ENCODE peak calls at places on chromosome 18, in ten cellular contexts. R is cardiac muscle cell; D is Panc1; L is aorta; M is colonic mucosa; X is CD4-positive, alpha-beta T cell; Q is psoas muscle; H is AG04450; G is MM.1S; C is body of pancreas. T is an unnamed sample.
A peak's percentile ranks its signal among the peaks of the same experiment; 100 is the strongest.

GRCh38 chr18:67265464-67266245 is 250.9 kb downstream of the DSEL start:
- DNase-seq in R (no peak), D (no peak), L (no peak), M (no peak), X (no peak), Q (no peak), H (no peak), G (no peak), C (no peak), T (no peak)

GRCh38 chr18:13264986-13265900 is 46.7 kb downstream of the LDLRAD4 start:
- DNase-seq in R (no peak), D (no peak), L (no peak), M (no peak), X (no peak), Q (no peak), H (no peak), G (no peak), C (no peak), T (no peak)

GRCh38 chr18:13441731-13442130 is 223.2 kb downstream of the LDLRAD4 start:
- DNase-seq in R (no peak), D (no peak), L (no peak), M (no peak), X (no peak), Q (peak; percentile 2), H (no peak), G (no peak), C (no peak), T (no peak)

GRCh38 chr18:46772396-46772795 is 15.5 kb upstream of the ST8SIA5 start:
- DNase-seq in R (no peak), D (no peak), L (no peak), M (no peak), X (no peak), Q (no peak), H (no peak), G (no peak), C (no peak), T (peak; percentile 53)

GRCh38 chr18:21612125-21613100 is at the start of gene SNRPD1:
- DNase-seq in R (peak; percentile 93), D (peak; percentile 64), L (peak; percentile 92), M (peak; percentile 92), X (peak; percentile 86), Q (peak; percentile 93), H (peak; percentile 77), G (peak; percentile 95), C (peak; percentile 84), T (peak; percentile 97)

GRCh38 chr18:55877321-55877720 is 289.3 kb upstream of the TCF4 start:
- DNase-seq in R (no peak), D (no peak), L (no peak), M (no peak), X (no peak), Q (no peak), H (no peak), G (no peak), C (no peak), T (no peak)

GRCh38 chr18:79926306-79926705 is 25.1 kb downstream of the SLC66A2 start:
- DNase-seq in R (no peak), D (no peak), L (peak; percentile 35), M (peak; percentile 15), X (no peak), Q (peak; percentile 43), H (no peak), G (no peak), C (no peak), T (no peak)

GRCh38 chr18:7725897-7726296 is 158.8 kb downstream of the PTPRM start:
- DNase-seq in R (no peak), D (no peak), L (no peak), M (no peak), X (no peak), Q (no peak), H (no peak), G (no peak), C (no peak), T (no peak)

GRCh38 chr18:37207343-37207742 is 358.3 kb downstream of the CELF4 start:
- DNase-seq in R (no peak), D (no peak), L (no peak), M (no peak), X (no peak), Q (no peak), H (no peak), G (no peak), C (no peak), T (peak; percentile 41)

GRCh38 chr18:3595282-3596273 is 145.6 kb downstream of the TGIF1 start:
- DNase-seq in R (no peak), D (peak; percentile 91), L (peak; percentile 58), M (peak; percentile 72), X (peak; percentile 14), Q (no peak), H (peak; percentile 90), G (no peak), C (peak; percentile 70), T (peak; percentile 80)

GRCh38 chr18:38481576-38481975 is 916.0 kb upstream of the CELF4 start:
- DNase-seq in R (no peak), D (no peak), L (no peak), M (no peak), X (no peak), Q (no peak), H (no peak), G (no peak), C (no peak), T (no peak)

GRCh38 chr18:53283708-53284107 is 940.8 kb downstream of the MBD2 start:
- DNase-seq in R (no peak), D (no peak), L (no peak), M (no peak), X (no peak), Q (no peak), H (no peak), G (no peak), C (no peak), T (no peak)

GRCh38 chr18:27717816-27718215 is 459.1 kb downstream of the CDH2 start:
- DNase-seq in R (no peak), D (no peak), L (no peak), M (no peak), X (no peak), Q (no peak), H (no peak), G (no peak), C (no peak), T (no peak)

GRCh38 chr18:30970201-30970816 is 72.2 kb downstream of the DSC3 start:
- DNase-seq in R (peak; percentile 32), D (no peak), L (no peak), M (no peak), X (no peak), Q (no peak), H (no peak), G (peak; percentile 27), C (no peak), T (peak; percentile 83)

GRCh38 chr18:67935638-67936037 is 419.1 kb upstream of the DSEL start:
- DNase-seq in R (no peak), D (no peak), L (no peak), M (no peak), X (no peak), Q (no peak), H (no peak), G (no peak), C (no peak), T (no peak)

GRCh38 chr18:74857901-74858300 is 260.2 kb downstream of the ZNF407 start:
- DNase-seq in R (no peak), D (no peak), L (no peak), M (no peak), X (no peak), Q (no peak), H (no peak), G (no peak), C (no peak), T (no peak)

GRCh38 chr18:70113511-70113910 is 92.0 kb downstream of the RTTN start:
- DNase-seq in R (no peak), D (no peak), L (no peak), M (no peak), X (no peak), Q (no peak), H (no peak), G (no peak), C (no peak), T (no peak)

GRCh38 chr18:58054041-58054733 is 10.2 kb downstream of the NEDD4L start:
- DNase-seq in R (no peak), D (no peak), L (no peak), M (no peak), X (no peak), Q (no peak), H (no peak), G (peak; percentile 41), C (no peak), T (no peak)

GRCh38 chr18:73446502-73446901 is 578.7 kb upstream of the NETO1 start:
- DNase-seq in R (no peak), D (no peak), L (no peak), M (no peak), X (no peak), Q (no peak), H (no peak), G (no peak), C (no peak), T (no peak)
- H3K9me3 ChIP-seq in R (no peaks in the 10 kb centered on the region), D (no peaks in the 10 kb centered on the region), L (no peaks in the 10 kb centered on the region), M (no peaks in the 10 kb centered on the region), X (no peaks in the 10 kb centered on the region), Q (no peaks in the 10 kb centered on the region), H (no peaks in the 10 kb centered on the region), G (no peaks in the 10 kb centered on the region), C (no peaks in the 10 kb centered on the region), T (peaks cover 14% of the 10 kb centered on the region)

DNA sequence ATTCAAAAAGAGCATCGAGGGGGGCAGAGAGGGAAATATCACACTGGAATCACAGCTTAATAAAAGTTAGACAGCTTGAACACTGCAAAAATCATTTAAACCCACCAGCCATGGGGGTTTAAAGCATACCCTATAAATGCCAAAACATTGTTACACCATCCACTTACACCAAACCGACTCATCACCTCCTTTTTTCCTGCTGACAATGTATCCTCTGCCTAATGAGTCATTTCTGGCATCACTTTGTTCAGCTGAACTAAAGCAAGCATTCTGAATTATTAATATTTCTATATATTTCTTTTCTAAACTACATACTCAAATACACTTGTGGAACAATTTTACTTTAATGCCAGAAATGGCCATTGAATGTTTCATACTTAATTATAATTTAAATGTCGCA is 21.6 kb downstream of the MC4R start:
- DNase-seq in R (no peak), D (no peak), L (no peak), M (no peak), X (no peak), Q (no peak), H (no peak), G (no peak), C (no peak), T (no peak)
- H3K27ac ChIP-seq in R (no peak overlapping the region), D (no peak overlapping the region), L (no peak overlapping the region), M (no peak overlapping the region), X (no peak overlapping the region), Q (no peak overlapping the region), H (no peak overlapping the region), G (no peak overlapping the region), C (no peak overlapping the region), T (no peak overlapping the region)

DNA sequence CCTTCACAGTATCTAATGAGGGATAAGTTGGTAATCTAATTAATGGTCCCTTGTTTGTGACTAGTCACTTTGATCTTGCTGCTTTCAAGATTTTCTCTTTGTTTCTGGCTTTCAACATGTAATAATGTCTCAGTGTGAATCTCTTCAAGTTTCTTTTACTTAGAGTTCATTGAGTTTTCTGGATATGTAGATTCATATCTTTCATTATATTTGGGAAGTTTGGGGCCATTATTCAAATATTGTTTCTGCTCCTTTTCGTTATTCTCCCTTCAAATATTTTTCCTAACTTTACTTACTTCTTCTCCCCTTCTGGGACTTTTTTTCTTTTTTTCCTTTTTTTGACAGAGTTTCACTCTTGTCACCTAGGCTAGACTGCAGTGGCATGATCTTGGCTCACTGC is 21.1 kb upstream of the NAPG start:
- DNase-seq in R (no peak), D (no peak), L (no peak), M (no peak), X (no peak), Q (no peak), H (no peak), G (no peak), C (no peak), T (no peak)
- H3K9me3 ChIP-seq in R (no peaks in the 10 kb centered on the region), D (peaks cover 4% of the 10 kb centered on the region), L (peaks cover 3% of the 10 kb centered on the region), M (no peaks in the 10 kb centered on the region), X (peaks cover 16% of the 10 kb centered on the region), Q (peaks cover 26% of the 10 kb centered on the region), H (peaks cover 20% of the 10 kb centered on the region), G (no peaks in the 10 kb centered on the region), C (peaks cover 7% of the 10 kb centered on the region), T (peaks cover 15% of the 10 kb centered on the region)

GRCh38 chr18:63147010-63147409 is 172.6 kb downstream of the BCL2 start:
- DNase-seq in R (no peak), D (no peak), L (no peak), M (no peak), X (no peak), Q (no peak), H (no peak), G (no peak), C (no peak), T (no peak)
- H3K27ac ChIP-seq in R (no peak overlapping the region), D (no peak overlapping the region), L (no peak overlapping the region), M (no peak overlapping the region), X (no peak overlapping the region), Q (peak overlapping the region; percentile 64), H (no peak overlapping the region), G (no peak overlapping the region), C (no peak overlapping the region), T (peak overlapping the region; percentile 39)

T was measured in Karpas-422.